ENCODE peak calls at places on chromosomes 4 and X, in seven cellular contexts. Q is activated gamma-delta T cell; I is myocyte; Z is LHCN-M2; H is breast epithelium; T is lower leg skin; L is activated CD8-positive, alpha-beta memory T cell treated with anti-CD3 and anti-CD28 coated beads for 48 hours. S is an unnamed sample.

GRCh38 chr4:53854991-53855885 is 209.2 kb downstream of the CHIC2 start:
- DNase-seq in Q (no peak), I (no peak), Z (peak), H (no peak), T (no peak), L (no peak), S (no peak)

GRCh38 chrX:47380268-47380667 is 9.9 kb downstream of the ZNF157 start:
- DNase-seq in Q (no peak), I (no peak), Z (no peak), H (peak), T (peak), L (peak), S (peak)

GRCh38 chr4:182918791-182919302 is 1.7 kb upstream of the DCTD start:
- DNase-seq in Q (no peak), I (no peak), Z (no peak), H (no peak), T (no peak), L (peak), S (no peak)

GRCh38 chr4:143188325-143189088 is 3.8 kb downstream of the USP38 start:
- DNase-seq in Q (no peak), I (no peak), Z (peak), H (no peak), T (no peak), L (no peak), S (no peak)

GRCh38 chr4:7680106-7680505 is 245.4 kb upstream of the PSAPL1 start:
- DNase-seq in Q (no peak), I (no peak), Z (no peak), H (no peak), T (no peak), L (no peak), S (no peak)

GRCh38 chr4:15976456-15977096 is 13.6 kb upstream of the FGFBP2 start:
- DNase-seq in Q (no peak), I (peak), Z (peak), H (no peak), T (no peak), L (no peak), S (peak)

GRCh38 chr4:187541666-187542065 is 453.9 kb upstream of the ZFP42 start:
- DNase-seq in Q (no peak), I (peak), Z (peak), H (no peak), T (no peak), L (no peak), S (no peak)

GRCh38 chr4:143616771-143617170 is 83.7 kb downstream of the FREM3 start:
- DNase-seq in Q (no peak), I (peak), Z (peak), H (no peak), T (no peak), L (no peak), S (peak)

GRCh38 chr4:152110780-152111179 is 350.0 kb upstream of the GATB start:
- DNase-seq in Q (no peak), I (no peak), Z (no peak), H (no peak), T (no peak), L (no peak), S (no peak)

GRCh38 chr4:63218837-63219236 is 1190.4 kb downstream of the TECRL start:
- DNase-seq in Q (no peak), I (no peak), Z (no peak), H (no peak), T (no peak), L (no peak), S (no peak)

GRCh38 chr4:5203309-5203708 is 152.0 kb downstream of the STK32B start:
- DNase-seq in Q (no peak), I (no peak), Z (no peak), H (no peak), T (no peak), L (no peak), S (no peak)

GRCh38 chr4:124044867-124045266 is 648.3 kb downstream of the SPRY1 start:
- DNase-seq in Q (no peak), I (no peak), Z (no peak), H (no peak), T (no peak), L (no peak), S (no peak)

GRCh38 chrX:9204560-9204959 is 170.6 kb upstream of the FAM9B start:
- DNase-seq in Q (no peak), I (peak), Z (peak), H (no peak), T (no peak), L (no peak), S (no peak)

GRCh38 chr4:17327587-17327986 is 184.3 kb downstream of the QDPR start:
- DNase-seq in Q (no peak), I (no peak), Z (no peak), H (no peak), T (no peak), L (no peak), S (no peak)

GRCh38 chrX:153885968-153886903 is at the start of gene L1CAM:
- DNase-seq in Q (no peak), I (no peak), Z (no peak), H (no peak), T (no peak), L (no peak), S (peak)

GRCh38 chr4:78638324-78639172 is 87.0 kb downstream of the ANXA3 start:
- DNase-seq in Q (no peak), I (no peak), Z (no peak), H (no peak), T (no peak), L (no peak), S (no peak)

GRCh38 chrX:24396236-24396929 is 35.9 kb downstream of the SUPT20HL1 start:
- DNase-seq in Q (no peak), I (peak), Z (peak), H (no peak), T (no peak), L (no peak), S (peak)

GRCh38 chr4:85639946-85640345 is 165.0 kb downstream of the ARHGAP24 start:
- DNase-seq in Q (no peak), I (peak), Z (no peak), H (no peak), T (no peak), L (no peak), S (no peak)

GRCh38 chrX:85922821-85923220 is 124.5 kb downstream of the CHM start:
- DNase-seq in Q (no peak), I (no peak), Z (peak), H (no peak), T (no peak), L (no peak), S (no peak)

GRCh38 chr4:92129408-92129994 is 174.3 kb upstream of the GRID2 start:
- DNase-seq in Q (no peak), I (no peak), Z (no peak), H (no peak), T (no peak), L (no peak), S (no peak)

GRCh38 chrX:153818571-153819397 is 11.6 kb downstream of the PDZD4 start:
- DNase-seq in Q (peak), I (peak), Z (no peak), H (no peak), T (no peak), L (no peak), S (no peak)

GRCh38 chr4:74123065-74123728 is 24.2 kb upstream of the CXCL2 start:
- DNase-seq in Q (no peak), I (peak), Z (peak), H (no peak), T (no peak), L (no peak), S (peak)

GRCh38 chr4:10031663-10032590 is 10.6 kb upstream of the SLC2A9 start:
- DNase-seq in Q (no peak), I (no peak), Z (peak), H (no peak), T (no peak), L (no peak), S (peak)

GRCh38 chr4:137609693-137610450 is 77.6 kb upstream of the PCDH18 start:
- DNase-seq in Q (no peak), I (no peak), Z (no peak), H (no peak), T (no peak), L (no peak), S (no peak)

GRCh38 chrX:104372547-104372946 is 117.8 kb upstream of the ESX1 start:
- DNase-seq in Q (no peak), I (no peak), Z (no peak), H (no peak), T (no peak), L (no peak), S (no peak)

GRCh38 chr4:1333256-1333655 is 13.8 kb upstream of the UVSSA start:
- DNase-seq in Q (no peak), I (no peak), Z (no peak), H (no peak), T (no peak), L (no peak), S (no peak)

GRCh38 chr4:183757105-183757504 is 98.0 kb downstream of the TRAPPC11 start:
- DNase-seq in Q (no peak), I (peak), Z (no peak), H (peak), T (no peak), L (no peak), S (no peak)

GRCh38 chr4:86496094-86497060 is 97.7 kb upstream of the PTPN13 start:
- DNase-seq in Q (no peak), I (peak), Z (peak), H (no peak), T (peak), L (no peak), S (peak)

GRCh38 chr4:33369366-33369899 is 2649.3 kb downstream of the PCDH7 start:
- DNase-seq in Q (no peak), I (peak), Z (peak), H (no peak), T (no peak), L (no peak), S (peak)

GRCh38 chr4:182752158-182752910 is 164.9 kb downstream of the DCTD start:
- DNase-seq in Q (no peak), I (peak), Z (peak), H (no peak), T (no peak), L (no peak), S (no peak)

GRCh38 chr4:189202182-189202868 is 738.3 kb upstream of the FRG1 start:
- DNase-seq in Q (no peak), I (peak), Z (peak), H (peak), T (peak), L (no peak), S (peak)

GRCh38 chr4:105276361-105276760 is 129.7 kb downstream of the TET2 start:
- DNase-seq in Q (no peak), I (no peak), Z (no peak), H (no peak), T (no peak), L (no peak), S (no peak)

GRCh38 chrX:40928076-40928475 is 157.2 kb upstream of the USP9X start:
- DNase-seq in Q (no peak), I (no peak), Z (no peak), H (no peak), T (no peak), L (no peak), S (no peak)

GRCh38 chr4:85720736-85721135 is 245.8 kb downstream of the ARHGAP24 start:
- DNase-seq in Q (no peak), I (peak), Z (peak), H (no peak), T (no peak), L (no peak), S (no peak)

GRCh38 chr4:523601-524000 is 24.6 kb downstream of the PIGG start:
- DNase-seq in Q (no peak), I (no peak), Z (no peak), H (no peak), T (no peak), L (no peak), S (no peak)

GRCh38 chrX:124240422-124240821 is 92.0 kb upstream of the TEX13D start:
- DNase-seq in Q (no peak), I (no peak), Z (no peak), H (no peak), T (no peak), L (no peak), S (no peak)

GRCh38 chrX:7115557-7115956 is 32.0 kb upstream of the STS start:
- DNase-seq in Q (no peak), I (peak), Z (peak), H (no peak), T (no peak), L (no peak), S (peak)

GRCh38 chr4:53558061-53558801 is 33.1 kb downstream of the LNX1 start:
- DNase-seq in Q (no peak), I (peak), Z (peak), H (no peak), T (no peak), L (no peak), S (peak)

GRCh38 chr4:89123418-89123817 is 12.1 kb downstream of the TIGD2 start:
- DNase-seq in Q (no peak), I (no peak), Z (no peak), H (no peak), T (no peak), L (no peak), S (no peak)

GRCh38 chr4:26736621-26737020 is 124.0 kb upstream of the STIM2 start:
- DNase-seq in Q (no peak), I (no peak), Z (peak), H (no peak), T (no peak), L (no peak), S (no peak)